ENCODE peak calls at places on chromosomes 6 and 20, in nine cellular contexts. V, U, I, T, O, C, N, Y and E are unnamed samples.

GRCh38 chr6:73704260-73704659 is 8.3 kb downstream of the CD109 start:
- DNase-seq in V (peak), U (no peak), I (peak), T (no peak), O (no peak), C (no peak), N (no peak), Y (no peak), E (no peak)

GRCh38 chr6:24329451-24329850 is 28.4 kb downstream of the DCDC2 start:
- DNase-seq in V (no peak), U (no peak), I (no peak), T (no peak), O (no peak), C (no peak), N (no peak), Y (no peak), E (no peak)

GRCh38 chr6:148343028-148343374 is 363 bp downstream of the SASH1 start:
- DNase-seq in V (no peak), U (no peak), I (no peak), T (no peak), O (no peak), C (peak), N (no peak), Y (no peak), E (no peak)

GRCh38 chr6:154408906-154409500 is 52.4 kb upstream of the IPCEF1 start:
- DNase-seq in V (no peak), U (no peak), I (peak), T (peak), O (no peak), C (peak), N (peak), Y (no peak), E (no peak)

GRCh38 chr6:88359530-88360202 is 193.5 kb upstream of the CNR1 start:
- DNase-seq in V (no peak), U (no peak), I (no peak), T (no peak), O (no peak), C (no peak), N (no peak), Y (no peak), E (no peak)

GRCh38 chr20:672975-673604 is 2.5 kb downstream of the SCRT2 start:
- DNase-seq in V (no peak), U (no peak), I (no peak), T (no peak), O (no peak), C (peak), N (no peak), Y (no peak), E (no peak)

GRCh38 chr6:31834704-31835375 is 7.3 kb downstream of the HSPA1B start:
- DNase-seq in V (no peak), U (peak), I (peak), T (peak), O (peak), C (peak), N (peak), Y (peak), E (peak)

GRCh38 chr6:142377112-142377848 is 75.5 kb downstream of the ADGRG6 start:
- DNase-seq in V (peak), U (no peak), I (peak), T (peak), O (no peak), C (peak), N (no peak), Y (no peak), E (peak)

GRCh38 chr6:159999240-159999671 is 30.4 kb downstream of the IGF2R start:
- DNase-seq in V (no peak), U (no peak), I (no peak), T (no peak), O (no peak), C (no peak), N (no peak), Y (no peak), E (no peak)

GRCh38 chr20:19974621-19975435 is 42.3 kb upstream of the NAA20 start:
- DNase-seq in V (peak), U (peak), I (peak), T (peak), O (no peak), C (peak), N (peak), Y (no peak), E (peak)

GRCh38 chr20:25574411-25574810 is 10.9 kb downstream of the NINL start:
- DNase-seq in V (no peak), U (no peak), I (peak), T (no peak), O (no peak), C (peak), N (no peak), Y (no peak), E (no peak)

GRCh38 chr20:50673146-50673830 is 18.1 kb downstream of the RIPOR3 start:
- DNase-seq in V (no peak), U (no peak), I (no peak), T (peak), O (no peak), C (no peak), N (no peak), Y (no peak), E (no peak)

GRCh38 chr6:96237656-96238347 is 222.0 kb downstream of the FUT9 start:
- DNase-seq in V (no peak), U (no peak), I (no peak), T (no peak), O (no peak), C (no peak), N (no peak), Y (no peak), E (no peak)

GRCh38 chr20:8254911-8255582 is 123.0 kb downstream of the PLCB1 start:
- DNase-seq in V (peak), U (no peak), I (no peak), T (no peak), O (no peak), C (no peak), N (no peak), Y (no peak), E (no peak)

GRCh38 chr20:44166008-44166407 is 21.0 kb downstream of the JPH2 start:
- DNase-seq in V (no peak), U (no peak), I (peak), T (no peak), O (no peak), C (no peak), N (no peak), Y (no peak), E (no peak)

GRCh38 chr6:55963301-55963700 is 87.9 kb upstream of the BMP5 start:
- DNase-seq in V (no peak), U (no peak), I (no peak), T (no peak), O (no peak), C (peak), N (no peak), Y (no peak), E (no peak)